ENCODE peak calls at places on chromosomes 16 and 17, in five cellular contexts. I, K, F, O and Y are unnamed samples.

GRCh38 chr16:67071476-67072048 is 38.2 kb upstream of the PHAF1 start:
- DNase-seq in I (no peak), K (no peak), F (no peak), O (no peak), Y (no peak)

GRCh38 chr16:3561626-3562025 is 15.6 kb downstream of the NLRC3 start:
- DNase-seq in I (no peak), K (no peak), F (no peak), O (no peak), Y (no peak)

GRCh38 chr17:44904001-44904984 is 5.0 kb upstream of the EFTUD2 start:
- DNase-seq in I (no peak), K (no peak), F (no peak), O (no peak), Y (no peak)

GRCh38 chr16:29745126-29745852 is 501 bp downstream of the C16orf54 start:
- DNase-seq in I (no peak), K (no peak), F (no peak), O (no peak), Y (no peak)

GRCh38 chr16:3119286-3119685 is 6.9 kb downstream of the ZNF205 start:
- DNase-seq in I (no peak), K (no peak), F (no peak), O (no peak), Y (no peak)

GRCh38 chr17:72715906-72716572 is 376.4 kb downstream of the SLC39A11 start:
- DNase-seq in I (no peak), K (no peak), F (no peak), O (peak), Y (no peak)

GRCh38 chr17:2343421-2343820 is 6.1 kb downstream of the SGSM2 start:
- DNase-seq in I (no peak), K (no peak), F (no peak), O (no peak), Y (peak)

GRCh38 chr16:3645504-3646347 is 8.8 kb upstream of the DNASE1 start:
- DNase-seq in I (peak), K (peak), F (peak), O (no peak), Y (peak)

GRCh38 chr16:65319621-65320231 is 197.9 kb upstream of the CDH11 start:
- DNase-seq in I (no peak), K (no peak), F (no peak), O (no peak), Y (no peak)

DNA sequence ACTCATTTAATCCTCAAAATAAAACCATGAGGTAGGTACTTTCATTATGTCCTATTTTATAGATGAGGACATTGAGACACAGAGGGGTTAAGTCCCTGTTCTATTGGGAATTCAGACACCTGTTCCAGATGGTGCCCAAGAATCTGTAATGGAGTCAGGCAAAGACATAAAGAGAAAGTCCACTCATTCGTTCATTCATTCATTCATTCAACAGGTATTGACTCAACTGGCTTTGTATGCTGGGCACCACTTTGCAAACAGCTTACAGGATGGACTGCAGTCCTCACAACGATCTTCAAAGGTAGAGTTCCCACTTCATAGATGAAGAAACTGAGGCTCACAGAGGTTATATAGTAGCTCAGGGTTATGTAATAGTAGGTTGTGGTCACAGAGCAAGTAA is 47.9 kb upstream of the TAC4 start:
- DNase-seq in I (no peak), K (no peak), F (no peak), O (no peak), Y (no peak)
- H3K27ac ChIP-seq in I (no peak), K (no peak), F (no peak), O (no peak), Y (no peak)

GRCh38 chr17:17153709-17154108 is 52.4 kb downstream of the PLD6 start:
- DNase-seq in I (no peak), K (no peak), F (no peak), O (no peak), Y (no peak)

GRCh38 chr17:17153071-17153470 is 53.1 kb downstream of the PLD6 start:
- DNase-seq in I (no peak), K (no peak), F (no peak), O (no peak), Y (no peak)

GRCh38 chr17:17151541-17151940 is 54.6 kb downstream of the PLD6 start:
- DNase-seq in I (no peak), K (no peak), F (no peak), O (no peak), Y (no peak)

GRCh38 chr17:17151962-17152361 is 54.2 kb downstream of the PLD6 start:
- DNase-seq in I (peak), K (no peak), F (peak), O (peak), Y (peak)

DNA sequence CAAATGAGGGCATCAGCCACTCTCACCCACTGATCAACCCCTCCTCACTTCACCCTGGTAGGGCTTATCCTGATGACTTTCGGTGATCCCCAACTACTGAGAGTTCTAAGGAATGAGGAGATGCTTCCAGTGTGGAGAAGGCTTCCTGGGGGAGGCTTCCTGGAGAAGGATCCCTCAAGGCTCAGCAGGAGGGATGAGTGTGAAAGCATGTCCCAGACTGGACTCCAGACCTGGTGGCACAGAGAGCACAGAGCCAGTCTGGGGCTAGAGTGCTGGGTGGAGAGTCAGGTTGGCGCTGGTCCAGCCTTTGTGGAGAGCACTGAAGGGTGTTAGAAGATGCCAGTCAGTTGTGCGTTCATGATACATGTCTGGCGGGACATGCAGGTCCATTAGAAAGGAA is 53.7 kb downstream of the PLD6 start:
- DNase-seq in I (no peak), K (no peak), F (peak), O (no peak), Y (no peak)
- TF ChIP-seq POLR2AphosphoS5 in I (no peak), K (no peak), F (no peak), O (no peak), Y (no peak)

DNA sequence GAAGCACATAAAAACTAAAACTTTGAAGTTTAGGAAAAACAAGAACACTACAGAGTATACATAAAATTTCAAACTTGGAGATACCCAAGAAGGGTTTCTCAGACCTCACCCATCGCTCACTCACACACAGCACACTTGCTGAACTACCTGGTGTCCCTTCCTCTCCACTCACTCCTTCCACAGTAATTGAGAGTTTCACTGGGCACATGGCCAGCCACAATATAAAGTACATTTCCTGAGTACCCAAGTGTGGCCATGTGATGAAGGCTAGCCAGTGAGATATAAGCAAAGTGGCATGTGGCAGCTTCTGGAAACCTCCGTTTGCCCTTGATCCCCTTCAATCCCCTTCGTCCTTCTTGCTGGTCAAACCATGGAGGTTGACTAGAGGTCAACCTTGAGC is 11.9 kb downstream of the TOX3 start:
- DNase-seq in I (no peak), K (no peak), F (peak), O (no peak), Y (no peak)
- H3K27ac ChIP-seq in I (no peak), K (no peak), F (no peak), O (no peak), Y (no peak)

GRCh38 chr17:79084291-79085153 is 9.9 kb downstream of the ENGASE start:
- DNase-seq in I (no peak), K (no peak), F (no peak), O (no peak), Y (no peak)

GRCh38 chr17:79085921-79086551 is 11.4 kb downstream of the ENGASE start:
- DNase-seq in I (no peak), K (no peak), F (no peak), O (no peak), Y (no peak)

GRCh38 chr17:79083191-79083971 is 8.8 kb downstream of the ENGASE start:
- DNase-seq in I (no peak), K (no peak), F (no peak), O (no peak), Y (no peak)

GRCh38 chr17:79086609-79087427 is 12.2 kb downstream of the ENGASE start:
- DNase-seq in I (no peak), K (no peak), F (no peak), O (no peak), Y (no peak)

DNA sequence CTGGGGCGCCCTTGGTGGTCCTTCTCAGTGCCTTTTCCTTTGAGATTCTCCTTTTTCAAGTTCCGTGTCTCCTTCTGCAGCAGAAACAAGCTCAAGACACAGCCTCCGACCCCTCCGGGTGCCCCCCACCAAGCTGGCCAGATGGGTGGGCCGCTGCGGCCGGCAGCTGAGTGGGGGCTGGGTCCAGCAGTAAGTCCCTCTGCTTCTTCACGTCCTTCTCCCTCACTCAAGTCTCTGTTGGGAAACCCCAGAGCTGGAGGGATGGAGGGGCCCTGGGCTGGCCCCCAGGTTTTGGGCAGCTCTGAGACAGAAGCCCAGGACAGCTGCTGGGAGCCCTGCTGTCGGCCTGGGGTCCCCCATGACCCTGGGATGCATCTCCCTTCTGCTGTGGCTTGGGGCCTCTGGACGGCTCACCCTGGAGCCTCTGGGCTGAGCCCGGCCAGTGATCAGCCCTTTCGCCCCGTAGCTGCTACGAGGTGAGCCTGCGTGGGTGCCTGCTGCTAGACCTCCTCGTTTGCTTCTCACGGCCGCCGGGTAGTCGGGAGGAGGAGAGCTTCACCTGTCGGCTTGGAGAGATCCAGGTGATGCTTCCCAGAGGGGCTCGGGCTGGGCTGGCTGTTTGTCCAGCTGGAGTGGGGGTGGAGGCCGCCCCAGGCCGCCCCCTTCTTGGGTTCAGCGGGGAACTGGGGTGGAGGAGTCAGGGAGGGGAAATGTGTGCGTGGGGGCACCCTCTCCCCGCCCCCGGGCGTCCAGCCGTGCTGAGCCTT is 10.7 kb downstream of the ENGASE start:
- DNase-seq in I (no peak), K (no peak), F (no peak), O (no peak), Y (no peak)
- TF ChIP-seq POLR2AphosphoS5 in I (no peak), K (no peak), F (no peak), O (no peak), Y (no peak)

DNA sequence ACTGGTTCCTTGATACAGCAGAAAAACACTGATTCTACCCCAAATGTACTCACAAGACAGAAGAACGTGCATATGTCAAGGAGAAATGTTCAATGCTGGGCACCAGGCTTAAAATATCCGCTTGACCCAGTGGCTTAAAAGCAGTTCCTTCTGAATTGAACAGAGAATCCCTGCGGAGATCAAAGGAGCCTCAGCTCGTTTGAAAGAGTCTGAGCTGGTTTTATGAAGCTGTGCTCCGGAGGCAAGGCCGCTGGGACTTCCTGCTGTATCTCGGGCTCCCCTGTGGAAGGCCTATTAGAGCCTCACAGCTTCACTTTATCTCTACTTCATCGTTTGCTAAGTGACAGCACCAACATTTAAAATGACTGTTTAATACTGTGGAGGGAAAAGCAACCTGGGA is 2.2 kb downstream of the LMF1 start:
- DNase-seq in I (no peak), K (no peak), F (no peak), O (no peak), Y (no peak)
- H3K27ac ChIP-seq in I (no peak), K (no peak), F (no peak), O (peak), Y (no peak)

DNA sequence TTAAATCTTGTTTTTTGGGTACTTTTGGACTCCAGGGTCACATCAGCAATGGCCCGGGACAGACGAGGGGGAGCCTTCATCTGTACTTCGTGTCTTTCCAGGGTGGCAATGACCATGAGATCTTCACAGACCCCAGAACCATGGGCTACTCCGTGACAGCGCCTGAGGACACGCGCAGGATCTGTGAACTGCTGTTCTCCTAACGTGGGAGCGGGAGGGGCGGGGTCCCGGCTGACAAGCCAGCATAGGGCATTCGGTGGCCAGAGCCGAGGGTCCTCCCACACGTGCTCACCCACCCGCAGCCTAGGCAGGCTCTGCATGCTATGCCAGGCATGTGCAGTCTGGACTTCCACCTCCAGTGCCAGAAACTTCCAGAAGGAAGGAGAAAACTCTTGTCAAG is 21.2 kb downstream of the CARHSP1 start:
- DNase-seq in I (no peak), K (no peak), F (no peak), O (no peak), Y (no peak)
- TF ChIP-seq POLR2AphosphoS5 in I (no peak), K (no peak), F (no peak), O (no peak), Y (no peak)